ENCODE peak calls at places on chromosomes 13 and 19, in five cellular contexts. Z, V, X, H and E are unnamed samples. For H3K4me1, the result is how much of the 10 kb centered on the place peaks cover.

GRCh38 chr13:23668557-23668956 is 98.3 kb downstream of the TNFRSF19 start:
- ATAC-seq in Z (no peak), V (peak), X (no peak), H (no peak), E (no peak)

GRCh38 chr19:1606138-1606651 is 933 bp upstream of the UQCR11 start:
- ATAC-seq in Z (no peak), V (peak), X (no peak), H (peak), E (peak)

GRCh38 chr13:25372275-25373081 is 704 bp downstream of the ATP8A2 start:
- ATAC-seq in Z (no peak), V (peak), X (peak), H (no peak), E (no peak)

GRCh38 chr13:42574011-42574410 is at the start of gene TNFSF11:
- ATAC-seq in Z (no peak), V (peak), X (peak), H (peak), E (no peak)

GRCh38 chr19:27894906-27895754 is 1317.8 kb downstream of the UQCRFS1 start:
- ATAC-seq in Z (no peak), V (no peak), X (no peak), H (no peak), E (no peak)

GRCh38 chr13:113979791-113980471 is 6.1 kb upstream of the C13orf46 start:
- ATAC-seq in Z (no peak), V (no peak), X (no peak), H (no peak), E (no peak)

GRCh38 chr19:45528744-45529453 is 21.6 kb downstream of the VASP start:
- ATAC-seq in Z (no peak), V (peak), X (peak), H (peak), E (peak)

GRCh38 chr13:74191036-74191809 is 57.0 kb upstream of the KLF12 start:
- ATAC-seq in Z (no peak), V (no peak), X (no peak), H (no peak), E (no peak)

GRCh38 chr13:77833331-77833863 is 85.2 kb downstream of the EDNRB start:
- ATAC-seq in Z (no peak), V (peak), X (no peak), H (peak), E (peak)

GRCh38 chr13:75505327-75505726 is 23.4 kb upstream of the TBC1D4 start:
- ATAC-seq in Z (no peak), V (peak), X (no peak), H (no peak), E (peak)

GRCh38 chr13:109249780-109250528 is 536.4 kb downstream of the IRS2 start:
- ATAC-seq in Z (no peak), V (no peak), X (peak), H (no peak), E (no peak)

GRCh38 chr19:41868120-41868988 is 8.3 kb downstream of the RPS19 start:
- ATAC-seq in Z (no peak), V (no peak), X (no peak), H (peak), E (no peak)

GRCh38 chr19:34692541-34692940 is 15.1 kb downstream of the ZNF302 start:
- ATAC-seq in Z (no peak), V (no peak), X (no peak), H (no peak), E (no peak)

GRCh38 chr13:39765801-39766463 is 110.5 kb downstream of the COG6 start:
- ATAC-seq in Z (no peak), V (peak), X (peak), H (peak), E (peak)

GRCh38 chr19:18460313-18460712 is 22.4 kb upstream of the ISYNA1 start:
- ATAC-seq in Z (no peak), V (peak), X (peak), H (no peak), E (peak)

GRCh38 chr19:37963190-37963947 is 56.4 kb downstream of the SIPA1L3 start:
- ATAC-seq in Z (no peak), V (no peak), X (no peak), H (peak), E (no peak)

GRCh38 chr19:18020212-18021067 is 12.5 kb downstream of the ARRDC2 start:
- ATAC-seq in Z (peak), V (peak), X (no peak), H (peak), E (peak)

GRCh38 chr13:33235078-33235477 is 50.5 kb downstream of the STARD13 start:
- ATAC-seq in Z (no peak), V (peak), X (no peak), H (no peak), E (peak)

GRCh38 chr19:41376998-41377365 is 649 bp downstream of the TMEM91 start:
- ATAC-seq in Z (no peak), V (peak), X (no peak), H (peak), E (no peak)

GRCh38 chr13:26476744-26477129 is 80.7 kb upstream of the WASF3 start:
- ATAC-seq in Z (no peak), V (peak), X (no peak), H (no peak), E (no peak)

GRCh38 chr19:49869009-49869483 is 1.7 kb upstream of the PNKP start:
- ATAC-seq in Z (no peak), V (peak), X (peak), H (peak), E (peak)

GRCh38 chr19:43957891-43958290 is 6.9 kb downstream of the ZNF221 start:
- ATAC-seq in Z (no peak), V (no peak), X (no peak), H (no peak), E (no peak)

GRCh38 chr19:49347835-49348234 is 12.6 kb downstream of the CD37 start:
- ATAC-seq in Z (peak), V (peak), X (peak), H (peak), E (peak)

GRCh38 chr13:97116754-97117153 is 105.4 kb upstream of the MBNL2 start:
- ATAC-seq in Z (no peak), V (peak), X (peak), H (no peak), E (peak)

GRCh38 chr13:34533941-34534340 is 408.1 kb upstream of the NBEA start:
- ATAC-seq in Z (no peak), V (no peak), X (no peak), H (no peak), E (no peak)

GRCh38 chr19:33798701-33799111 is 2.0 kb downstream of the KCTD15 start:
- ATAC-seq in Z (no peak), V (no peak), X (no peak), H (no peak), E (no peak)

GRCh38 chr13:39879286-39880035 is 224.0 kb downstream of the COG6 start:
- ATAC-seq in Z (no peak), V (peak), X (no peak), H (no peak), E (peak)

GRCh38 chr19:40231544-40232424 is 5.3 kb upstream of the CCNP start:
- ATAC-seq in Z (no peak), V (peak), X (no peak), H (peak), E (peak)

GRCh38 chr19:1128111-1128510 is 24.3 kb downstream of the GPX4 start:
- ATAC-seq in Z (no peak), V (no peak), X (no peak), H (no peak), E (no peak)

GRCh38 chr19:16836115-16836905 is 7.1 kb downstream of the SIN3B start:
- ATAC-seq in Z (no peak), V (peak), X (no peak), H (peak), E (peak)

GRCh38 chr13:21079761-21080730 is 18.7 kb upstream of the LATS2 start:
- ATAC-seq in Z (peak), V (peak), X (peak), H (peak), E (peak)

GRCh38 chr19:33509774-33510173 is 11.8 kb downstream of the PEPD start:
- ATAC-seq in Z (no peak), V (no peak), X (no peak), H (no peak), E (no peak)

GRCh38 chr13:80572867-80573266 is 231.9 kb upstream of the SPRY2 start:
- ATAC-seq in Z (peak), V (no peak), X (no peak), H (no peak), E (no peak)

GRCh38 chr13:80577951-80578670 is 237.2 kb upstream of the SPRY2 start:
- ATAC-seq in Z (no peak), V (peak), X (no peak), H (no peak), E (no peak)

GRCh38 chr13:80574113-80574512 is 233.2 kb upstream of the SPRY2 start:
- ATAC-seq in Z (no peak), V (peak), X (no peak), H (no peak), E (no peak)

GRCh38 chr13:80572308-80572676 is 231.4 kb upstream of the SPRY2 start:
- ATAC-seq in Z (no peak), V (no peak), X (no peak), H (no peak), E (no peak)

GRCh38 chr13:80577285-80577684 is 236.4 kb upstream of the SPRY2 start:
- ATAC-seq in Z (no peak), V (no peak), X (no peak), H (no peak), E (no peak)
- H3K4me3 ChIP-seq in Z (no peak), V (no peak), X (no peak), H (no peak), E (no peak)

DNA sequence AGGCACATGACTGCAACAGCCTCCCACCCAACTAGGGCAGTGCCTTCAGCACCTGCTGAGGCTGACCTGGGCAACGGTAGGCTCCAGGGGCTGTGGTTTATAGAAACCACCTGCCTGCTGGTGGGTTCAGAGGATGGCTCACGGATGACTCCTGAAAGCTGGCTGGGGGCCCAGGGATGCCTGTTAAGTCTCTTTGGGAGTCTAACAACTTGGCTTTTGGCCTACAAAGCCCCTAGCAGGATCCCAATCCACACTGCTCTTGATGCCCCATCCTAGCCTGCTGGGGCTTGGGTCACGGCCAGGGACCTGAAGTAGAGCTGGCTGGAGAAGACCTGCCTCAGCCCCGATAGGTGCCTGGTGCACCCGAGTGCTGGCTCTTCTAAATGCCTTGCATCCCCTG is 9.0 kb upstream of the EPHX3 start:
- ATAC-seq in Z (no peak), V (no peak), X (no peak), H (no peak), E (no peak)
- H3K4me1 ChIP-seq in Z (under half), V (under half), X (under half), H (under half), E (under half)

GRCh38 chr19:56221851-56222250 is 19.8 kb downstream of the ZSCAN5C start:
- ATAC-seq in Z (no peak), V (no peak), X (no peak), H (no peak), E (no peak)
- TF ChIP-seq CTCF in Z (no peak), V (no peak), X (no peak), H (no peak), E (no peak)

GRCh38 chr19:36488118-36488815 is 1.1 kb downstream of the ZNF566 start:
- ATAC-seq in Z (no peak), V (no peak), X (no peak), H (no peak), E (no peak)
- H3K4me3 ChIP-seq in Z (peak), V (peak), X (peak), H (no peak), E (peak)

GRCh38 chr19:7226749-7227148 is 67.5 kb downstream of the INSR start:
- ATAC-seq in Z (no peak), V (no peak), X (no peak), H (no peak), E (no peak)

GRCh38 chr19:7223429-7223828 is 70.8 kb downstream of the INSR start:
- ATAC-seq in Z (no peak), V (no peak), X (no peak), H (no peak), E (no peak)

GRCh38 chr19:7225741-7226140 is 68.5 kb downstream of the INSR start:
- ATAC-seq in Z (no peak), V (no peak), X (no peak), H (no peak), E (no peak)

GRCh38 chr19:7224205-7224833 is 69.9 kb downstream of the INSR start:
- ATAC-seq in Z (no peak), V (peak), X (no peak), H (no peak), E (peak)

DNA sequence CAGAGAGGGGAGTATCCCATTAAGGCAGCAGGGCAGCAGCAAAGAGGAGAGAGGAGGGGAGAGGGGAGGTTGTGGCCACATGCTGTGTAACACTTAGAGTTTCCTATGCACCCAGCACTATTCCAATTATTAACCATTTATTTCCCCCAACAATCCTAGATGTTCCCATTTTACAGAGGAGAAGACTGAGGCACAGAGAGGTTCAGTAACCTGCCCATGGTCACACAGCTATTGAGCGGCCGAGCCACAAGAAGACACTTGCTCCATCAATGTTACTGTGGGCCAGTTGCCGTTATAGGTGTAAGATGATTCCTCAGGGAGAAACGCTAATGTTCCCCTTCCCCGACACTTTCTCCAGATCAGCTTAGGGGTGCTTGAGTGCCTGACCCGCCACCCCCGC is 69.2 kb downstream of the INSR start:
- ATAC-seq in Z (no peak), V (no peak), X (no peak), H (no peak), E (no peak)
- H3K4me1 ChIP-seq in Z (under half), V (half or more), X (under half), H (under half), E (half or more)

DNA sequence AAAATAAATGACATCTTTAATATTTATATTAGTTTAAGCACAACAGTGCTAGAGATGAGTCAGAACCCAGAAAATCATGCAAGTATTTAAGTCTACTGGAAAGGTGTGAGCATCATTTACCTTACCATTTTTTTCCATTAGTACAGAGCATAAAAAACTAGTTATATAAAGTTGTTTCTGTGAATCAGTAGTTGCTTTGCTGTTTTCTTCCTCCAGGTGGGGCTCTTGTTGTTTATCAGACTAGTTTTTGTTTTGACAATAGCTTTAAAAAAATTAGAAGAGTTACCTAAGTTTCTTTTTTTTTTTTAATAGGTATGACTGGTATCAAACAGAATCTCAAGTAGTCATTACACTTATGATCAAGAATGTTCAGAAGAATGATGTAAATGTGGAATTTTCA is 12.7 kb downstream of the SUGT1 start:
- ATAC-seq in Z (no peak), V (no peak), X (no peak), H (no peak), E (no peak)
- TF ChIP-seq CTCF in Z (no peak), V (peak), X (peak), H (no peak), E (no peak)

DNA sequence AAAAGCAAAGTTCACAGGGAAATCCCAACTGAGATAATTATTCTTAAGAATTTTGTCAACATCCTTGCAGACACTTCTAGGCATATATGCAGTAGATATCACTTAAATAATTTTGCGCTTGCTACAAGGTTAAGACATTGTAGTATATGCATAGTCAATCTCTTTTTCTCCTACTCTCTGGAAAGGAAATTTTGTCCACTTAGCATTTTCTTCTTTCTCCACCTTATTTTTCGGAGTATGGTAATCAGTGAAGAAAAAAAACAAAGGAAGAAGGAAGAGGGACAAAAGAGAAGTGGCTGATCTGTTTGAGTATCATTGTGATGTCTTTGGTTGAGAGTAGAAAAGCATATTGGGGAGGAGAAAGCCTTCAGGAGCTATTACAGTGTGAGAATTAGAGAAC is 104.6 kb downstream of the LACC1 start:
- ATAC-seq in Z (no peak), V (no peak), X (no peak), H (no peak), E (no peak)
- H3K4me3 ChIP-seq in Z (no peak), V (no peak), X (no peak), H (no peak), E (no peak)

GRCh38 chr19:4401482-4402170 is 814 bp upstream of the CHAF1A start:
- ATAC-seq in Z (no peak), V (no peak), X (no peak), H (no peak), E (no peak)

GRCh38 chr19:4396949-4397783 is 3.2 kb downstream of the SH3GL1 start:
- ATAC-seq in Z (no peak), V (no peak), X (no peak), H (no peak), E (no peak)

GRCh38 chr19:4402171-4403004 is at the start of gene CHAF1A:
- ATAC-seq in Z (peak), V (peak), X (peak), H (peak), E (peak)

GRCh38 chr19:4403005-4403761 is 743 bp downstream of the CHAF1A start:
- ATAC-seq in Z (no peak), V (no peak), X (no peak), H (no peak), E (no peak)

DNA sequence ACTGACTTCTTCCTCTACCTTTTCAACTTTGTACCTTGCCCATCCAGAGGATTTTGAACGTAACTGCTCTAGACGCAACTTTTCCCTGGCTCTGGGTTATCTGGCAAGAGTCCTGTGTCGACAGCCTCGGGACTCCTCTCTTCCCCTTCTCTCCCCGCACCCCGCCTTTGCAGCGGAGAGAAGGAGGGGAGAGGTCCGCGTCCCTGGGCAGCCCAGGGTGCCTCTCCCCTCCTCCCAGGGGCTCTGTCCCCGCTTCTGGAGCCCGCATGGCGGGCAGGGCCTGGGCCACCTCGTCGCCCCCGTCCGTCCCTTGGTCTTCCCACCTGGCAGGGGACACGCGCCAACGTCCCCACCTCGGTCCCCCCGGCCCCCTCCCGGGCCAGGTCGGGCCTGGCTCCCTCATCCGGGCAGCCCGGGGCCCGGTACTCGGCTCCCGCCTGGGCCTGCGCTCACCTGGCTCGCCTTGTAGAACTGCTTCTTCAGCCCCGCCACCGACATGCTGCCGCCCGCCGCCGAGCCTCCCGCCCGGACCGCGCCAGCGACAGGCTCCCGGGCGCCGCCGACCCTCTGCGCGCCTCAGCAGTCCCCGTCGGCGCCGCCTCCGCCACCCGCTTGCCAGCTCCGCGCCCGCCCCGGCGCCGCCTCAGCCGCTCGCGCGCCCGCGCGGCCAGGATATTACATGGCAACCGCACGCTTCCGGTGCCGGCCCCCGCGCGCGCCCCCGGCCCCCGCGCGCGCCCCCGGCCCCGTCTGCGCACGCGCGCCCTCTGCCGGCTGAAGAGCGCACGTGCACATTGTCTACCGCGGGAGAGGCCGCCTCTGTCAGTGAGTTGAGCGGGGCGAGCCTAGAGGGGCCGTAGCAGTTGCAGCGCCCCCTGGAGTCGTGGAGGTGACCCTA is at the start of gene SH3GL1:
- ATAC-seq in Z (peak), V (peak), X (peak), H (peak), E (peak)
- H3K4me1 ChIP-seq in Z (under half), V (half or more), X (under half), H (under half), E (under half)